ENCODE peak calls at places on chromosomes 13 and 19, in four cellular contexts. X is stomach; J is neural crest cell; A is naive thymus-derived CD4-positive, alpha-beta T cell. R is an unnamed sample.

GRCh38 chr19:50333737-50334617 is 4.8 kb upstream of the KCNC3 start:
- DNase-seq in J (peak), X (peak), A (peak), R (no peak)

GRCh38 chr13:78657699-78658629 is 991 bp downstream of the OBI1 start:
- DNase-seq in X (no peak), A (no peak), J (no peak), R (no peak)

GRCh38 chr13:98820744-98821371 is 68.4 kb upstream of the SLC15A1 start:
- DNase-seq in A (no peak), J (no peak), X (no peak), R (no peak)

GRCh38 chr19:56101095-56101494 is 20.0 kb downstream of the ZNF787 start:
- DNase-seq in A (no peak), J (no peak), X (no peak), R (no peak)

GRCh38 chr13:40273173-40274000 is 393.1 kb downstream of the FOXO1 start:
- DNase-seq in J (no peak), X (no peak), A (no peak), R (no peak)

GRCh38 chr19:46294475-46294874 is 2.4 kb upstream of the HIF3A start:
- DNase-seq in A (no peak), X (no peak), J (no peak), R (no peak)

GRCh38 chr13:78491978-78492377 is 111.4 kb downstream of the POU4F1 start:
- DNase-seq in A (no peak), X (no peak), J (no peak), R (no peak)

GRCh38 chr19:49635530-49636229 is 4.3 kb downstream of the RRAS start:
- DNase-seq in J (no peak), X (no peak), A (no peak), R (no peak)

GRCh38 chr13:63942372-63942771 is 2526.7 kb upstream of the PCDH20 start:
- DNase-seq in A (no peak), J (no peak), X (no peak), R (no peak)

GRCh38 chr13:41643502-41643901 is 186.2 kb downstream of the RGCC start:
- DNase-seq in A (no peak), X (no peak), J (no peak), R (no peak)

GRCh38 chr19:33868821-33869412 is 72.2 kb downstream of the KCTD15 start:
- DNase-seq in A (no peak), J (no peak), X (peak), R (no peak)

GRCh38 chr19:14167594-14168138 is 31.3 kb upstream of the ASF1B start:
- DNase-seq in A (peak), J (no peak), X (no peak), R (no peak)

GRCh38 chr19:49155005-49155826 is at the start of gene HRC:
- DNase-seq in X (no peak), A (no peak), J (no peak), R (no peak)

GRCh38 chr13:69092615-69093322 is 1014.9 kb upstream of the ATXN8OS start:
- DNase-seq in J (no peak), A (no peak), X (no peak), R (no peak)

GRCh38 chr13:111904701-111905608 is 162.0 kb upstream of the SOX1 start:
- DNase-seq in J (no peak), X (no peak), A (no peak), R (no peak)

GRCh38 chr19:48844472-48844871 is 8.2 kb upstream of the HSD17B14 start:
- DNase-seq in J (no peak), X (no peak), A (no peak), R (no peak)

GRCh38 chr19:53989600-53990533 is 1.6 kb upstream of the CACNG6 start:
- DNase-seq in J (no peak), X (no peak), A (no peak), R (no peak)

GRCh38 chr19:3931041-3931440 is 1.8 kb upstream of the NMRK2 start:
- DNase-seq in X (peak), A (no peak), J (no peak), R (no peak)

GRCh38 chr19:1882089-1882785 is 3.1 kb downstream of the ABHD17A start:
- DNase-seq in X (no peak), A (peak), J (no peak), R (no peak)

R was measured in NCI-H460.